ENCODE peak calls at places on chromosomes 12 and 14, in ten cellular contexts. O, A, X, I, W, Q, R, K, Y and E are unnamed samples. For H3K4me1, the result is how much of the 10 kb centered on the place peaks cover.

GRCh38 chr12:91877022-91877421 is 268.6 kb downstream of the BTG1 start:
- DNase-seq in O (peak), A (peak), X (peak), I (no peak), W (no peak), Q (no peak), R (no peak), K (no peak), Y (no peak), E (peak)

GRCh38 chr12:122893208-122894151 is 2.4 kb downstream of the VPS37B start:
- DNase-seq in O (no peak), A (no peak), X (no peak), I (no peak), W (no peak), Q (no peak), R (no peak), K (no peak), Y (no peak), E (no peak)

GRCh38 chr14:103820382-103820781 is 27.0 kb downstream of the PPP1R13B start:
- DNase-seq in O (no peak), A (no peak), X (no peak), I (no peak), W (no peak), Q (no peak), R (no peak), K (no peak), Y (no peak), E (no peak)

GRCh38 chr14:105941226-105942166 is 415.1 kb downstream of the TMEM121 start:
- DNase-seq in O (no peak), A (no peak), X (no peak), I (no peak), W (peak), Q (no peak), R (no peak), K (no peak), Y (peak), E (no peak)

GRCh38 chr14:36105401-36105800 is 71.1 kb downstream of the PTCSC3 start:
- DNase-seq in O (no peak), A (no peak), X (no peak), I (peak), W (no peak), Q (peak), R (no peak), K (no peak), Y (no peak), E (no peak)

GRCh38 chr12:94379479-94380113 is 80.1 kb downstream of the CEP83 start:
- DNase-seq in O (no peak), A (no peak), X (no peak), I (no peak), W (no peak), Q (no peak), R (no peak), K (no peak), Y (no peak), E (no peak)

GRCh38 chr12:93002278-93003054 is 73.4 kb upstream of the EEA1 start:
- DNase-seq in O (no peak), A (no peak), X (no peak), I (no peak), W (no peak), Q (no peak), R (no peak), K (no peak), Y (no peak), E (no peak)

GRCh38 chr12:13099066-13099909 is 4.2 kb downstream of the GSG1 start:
- DNase-seq in O (no peak), A (no peak), X (no peak), I (no peak), W (no peak), Q (no peak), R (no peak), K (no peak), Y (peak), E (no peak)

GRCh38 chr14:57933363-57933762 is 67.5 kb upstream of the SLC35F4 start:
- DNase-seq in O (no peak), A (no peak), X (no peak), I (no peak), W (no peak), Q (no peak), R (no peak), K (no peak), Y (no peak), E (no peak)

GRCh38 chr14:88612981-88613380 is 50.1 kb downstream of the ZC3H14 start:
- DNase-seq in O (no peak), A (no peak), X (no peak), I (no peak), W (no peak), Q (no peak), R (no peak), K (no peak), Y (no peak), E (no peak)

GRCh38 chr14:85701116-85701515 is 171.2 kb downstream of the FLRT2 start:
- DNase-seq in O (no peak), A (no peak), X (no peak), I (no peak), W (no peak), Q (no peak), R (no peak), K (no peak), Y (no peak), E (no peak)

GRCh38 chr12:95418142-95418541 is 55.8 kb upstream of the METAP2 start:
- DNase-seq in O (no peak), A (no peak), X (no peak), I (no peak), W (no peak), Q (no peak), R (no peak), K (no peak), Y (no peak), E (no peak)

GRCh38 chr14:51884086-51884927 is 23.9 kb downstream of the GNG2 start:
- DNase-seq in O (no peak), A (no peak), X (no peak), I (no peak), W (no peak), Q (no peak), R (no peak), K (no peak), Y (no peak), E (no peak)

GRCh38 chr14:100696590-100696989 is 30.1 kb upstream of the DLK1 start:
- DNase-seq in O (no peak), A (no peak), X (no peak), I (no peak), W (no peak), Q (no peak), R (no peak), K (no peak), Y (no peak), E (no peak)

GRCh38 chr12:102959391-102959790 is 1.9 kb downstream of the ASCL1 start:
- DNase-seq in O (no peak), A (no peak), X (no peak), I (no peak), W (no peak), Q (no peak), R (no peak), K (no peak), Y (no peak), E (no peak)

GRCh38 chr12:34400423-34400881 is 378.2 kb downstream of the ALG10 start:
- DNase-seq in O (no peak), A (peak), X (peak), I (no peak), W (peak), Q (no peak), R (no peak), K (no peak), Y (no peak), E (peak)

GRCh38 chr14:105223260-105223659 is 25.1 kb upstream of the BTBD6 start:
- DNase-seq in O (no peak), A (no peak), X (no peak), I (no peak), W (no peak), Q (no peak), R (no peak), K (no peak), Y (no peak), E (no peak)

GRCh38 chr14:105163040-105163742 is 5.4 kb downstream of the JAG2 start:
- DNase-seq in O (no peak), A (no peak), X (no peak), I (no peak), W (no peak), Q (no peak), R (no peak), K (peak), Y (no peak), E (no peak)

GRCh38 chr14:52694761-52695480 is 437 bp downstream of the ERO1A start:
- DNase-seq in O (peak), A (peak), X (no peak), I (peak), W (no peak), Q (no peak), R (no peak), K (no peak), Y (no peak), E (no peak)

GRCh38 chr14:24330973-24331674 is 3.7 kb downstream of the ADCY4 start:
- DNase-seq in O (no peak), A (no peak), X (no peak), I (no peak), W (no peak), Q (no peak), R (no peak), K (peak), Y (no peak), E (no peak)

GRCh38 chr12:46101121-46101869 is 110.9 kb upstream of the SCAF11 start:
- DNase-seq in O (no peak), A (no peak), X (no peak), I (no peak), W (no peak), Q (no peak), R (no peak), K (no peak), Y (no peak), E (no peak)

GRCh38 chr12:97275261-97276197 is 187.1 kb upstream of the RMST start:
- DNase-seq in O (no peak), A (no peak), X (no peak), I (peak), W (no peak), Q (no peak), R (no peak), K (peak), Y (peak), E (peak)

GRCh38 chr12:14256555-14257169 is 108.8 kb upstream of the ATF7IP start:
- DNase-seq in O (no peak), A (peak), X (peak), I (peak), W (peak), Q (peak), R (no peak), K (no peak), Y (no peak), E (peak)

GRCh38 chr14:103630364-103631108 is 1.5 kb downstream of the KLC1 start:
- DNase-seq in O (no peak), A (no peak), X (no peak), I (no peak), W (no peak), Q (no peak), R (no peak), K (no peak), Y (no peak), E (no peak)

GRCh38 chr12:68885381-68885780 is 47.6 kb downstream of the CPM start:
- DNase-seq in O (no peak), A (no peak), X (no peak), I (no peak), W (no peak), Q (no peak), R (no peak), K (no peak), Y (no peak), E (no peak)

GRCh38 chr12:40718878-40719372 is 26.7 kb downstream of the CNTN1 start:
- DNase-seq in O (no peak), A (no peak), X (no peak), I (no peak), W (no peak), Q (no peak), R (no peak), K (no peak), Y (no peak), E (no peak)

GRCh38 chr12:19688489-19688888 is 249.2 kb downstream of the AEBP2 start:
- DNase-seq in O (no peak), A (no peak), X (no peak), I (no peak), W (no peak), Q (no peak), R (no peak), K (no peak), Y (no peak), E (no peak)

GRCh38 chr14:96187216-96188050 is 17.2 kb upstream of the BDKRB2 start:
- DNase-seq in O (no peak), A (no peak), X (no peak), I (no peak), W (no peak), Q (no peak), R (no peak), K (no peak), Y (no peak), E (no peak)

GRCh38 chr14:42994001-42994736 is 1387.5 kb downstream of the LRFN5 start:
- DNase-seq in O (no peak), A (no peak), X (no peak), I (no peak), W (no peak), Q (no peak), R (no peak), K (no peak), Y (no peak), E (no peak)

DNA sequence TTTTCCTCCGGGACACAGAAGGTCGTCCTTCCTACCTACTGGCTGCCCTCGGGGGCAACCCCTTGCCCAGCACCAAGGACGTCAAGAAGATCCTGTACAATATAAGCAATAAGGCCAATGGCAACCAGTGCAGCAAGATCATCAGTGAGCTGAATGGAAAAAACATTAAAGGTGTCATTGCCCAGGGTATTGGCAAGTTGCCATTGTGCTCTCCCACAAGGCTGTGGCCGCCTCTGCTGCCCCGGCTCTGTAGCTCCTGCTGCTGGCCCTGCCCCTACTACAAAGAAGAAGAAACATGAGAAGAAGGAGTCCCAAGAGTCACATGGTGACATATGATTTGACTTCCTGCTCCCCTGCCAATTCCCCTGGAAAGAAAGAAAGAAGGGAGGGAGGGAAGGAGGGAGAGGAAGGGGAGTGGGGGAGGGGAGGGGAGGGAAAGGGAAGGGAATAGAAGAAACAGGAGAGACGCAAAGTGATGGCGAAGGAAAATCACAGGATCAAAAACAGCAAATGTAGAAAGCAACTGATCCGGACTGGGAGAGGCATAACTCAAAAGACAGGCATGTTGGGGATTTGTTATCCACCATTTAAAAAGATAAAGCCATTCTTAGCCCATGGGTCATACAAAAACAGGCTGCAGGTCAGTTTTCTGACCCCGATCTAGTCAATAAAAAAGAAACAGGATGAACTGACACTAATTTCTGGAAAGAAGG is 61.3 kb upstream of the RESF1 start:
- DNase-seq in O (no peak), A (peak), X (peak), I (peak), W (no peak), Q (peak), R (no peak), K (peak), Y (no peak), E (no peak)
- H3K4me1 ChIP-seq in O (under half), A (under half), X (under half), I (under half), W (under half), Q (under half), R (under half), K (under half), Y (under half), E (under half)

GRCh38 chr14:61544448-61545202 is 150.7 kb upstream of the HIF1A start:
- DNase-seq in O (no peak), A (no peak), X (no peak), I (no peak), W (no peak), Q (no peak), R (no peak), K (no peak), Y (no peak), E (no peak)

GRCh38 chr14:61543946-61544345 is 151.4 kb upstream of the HIF1A start:
- DNase-seq in O (no peak), A (no peak), X (no peak), I (no peak), W (no peak), Q (no peak), R (no peak), K (no peak), Y (no peak), E (no peak)

GRCh38 chr14:61549425-61549824 is 145.9 kb upstream of the HIF1A start:
- DNase-seq in O (no peak), A (no peak), X (no peak), I (no peak), W (no peak), Q (no peak), R (no peak), K (no peak), Y (no peak), E (no peak)

GRCh38 chr14:61545716-61546455 is 149.4 kb upstream of the HIF1A start:
- DNase-seq in O (no peak), A (no peak), X (no peak), I (no peak), W (no peak), Q (no peak), R (no peak), K (no peak), Y (no peak), E (no peak)

GRCh38 chr14:61547186-61548121 is 147.9 kb upstream of the HIF1A start:
- DNase-seq in O (no peak), A (no peak), X (no peak), I (no peak), W (no peak), Q (no peak), R (no peak), K (no peak), Y (no peak), E (no peak)
- TF ChIP-seq POLR2AphosphoS5 in O (no peak), A (no peak), X (no peak), I (no peak), W (no peak), Q (no peak), R (no peak), K (no peak), Y (no peak), E (no peak)

DNA sequence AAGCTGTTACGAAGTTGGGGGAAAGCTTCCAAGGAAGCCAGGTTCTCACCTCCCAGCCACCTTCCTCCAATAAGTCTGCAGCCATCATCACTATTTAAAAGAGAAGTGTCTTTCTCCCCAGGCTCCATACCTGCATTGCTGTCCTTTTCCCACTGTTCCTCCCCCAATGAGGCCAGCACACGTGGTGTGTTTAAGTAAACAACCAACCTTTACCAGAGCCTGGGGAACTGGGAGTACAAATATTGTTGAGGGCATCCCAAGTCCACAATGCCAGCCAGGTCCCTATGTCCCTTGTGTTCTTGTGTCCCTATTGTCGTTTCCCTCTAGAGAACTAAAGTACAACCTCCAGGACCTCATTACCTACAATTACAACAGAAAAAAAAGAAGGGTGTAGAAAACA is 49.2 kb upstream of the PNMA1 start:
- DNase-seq in O (no peak), A (peak), X (peak), I (no peak), W (no peak), Q (no peak), R (no peak), K (no peak), Y (no peak), E (no peak)
- H3K4me1 ChIP-seq in O (half or more), A (half or more), X (half or more), I (under half), W (half or more), Q (under half), R (half or more), K (half or more), Y (half or more), E (half or more)

GRCh38 chr12:78441737-78442453 is 422.7 kb upstream of the SYT1 start:
- DNase-seq in O (no peak), A (no peak), X (no peak), I (no peak), W (no peak), Q (no peak), R (no peak), K (no peak), Y (no peak), E (no peak)

GRCh38 chr12:78447373-78447772 is 417.2 kb upstream of the SYT1 start:
- DNase-seq in O (no peak), A (no peak), X (no peak), I (peak), W (no peak), Q (no peak), R (no peak), K (no peak), Y (no peak), E (no peak)

GRCh38 chr12:78446555-78446954 is 418.0 kb upstream of the SYT1 start:
- DNase-seq in O (no peak), A (no peak), X (no peak), I (no peak), W (no peak), Q (no peak), R (no peak), K (no peak), Y (no peak), E (no peak)

GRCh38 chr12:78439666-78440065 is 424.9 kb upstream of the SYT1 start:
- DNase-seq in O (no peak), A (no peak), X (peak), I (no peak), W (no peak), Q (no peak), R (no peak), K (no peak), Y (no peak), E (no peak)

GRCh38 chr12:78442454-78442801 is 422.1 kb upstream of the SYT1 start:
- DNase-seq in O (no peak), A (no peak), X (no peak), I (no peak), W (no peak), Q (no peak), R (no peak), K (no peak), Y (no peak), E (no peak)
- TF ChIP-seq POLR2AphosphoS5 in O (no peak), A (no peak), X (no peak), I (no peak), W (no peak), Q (no peak), R (no peak), K (no peak), Y (no peak), E (no peak)

DNA sequence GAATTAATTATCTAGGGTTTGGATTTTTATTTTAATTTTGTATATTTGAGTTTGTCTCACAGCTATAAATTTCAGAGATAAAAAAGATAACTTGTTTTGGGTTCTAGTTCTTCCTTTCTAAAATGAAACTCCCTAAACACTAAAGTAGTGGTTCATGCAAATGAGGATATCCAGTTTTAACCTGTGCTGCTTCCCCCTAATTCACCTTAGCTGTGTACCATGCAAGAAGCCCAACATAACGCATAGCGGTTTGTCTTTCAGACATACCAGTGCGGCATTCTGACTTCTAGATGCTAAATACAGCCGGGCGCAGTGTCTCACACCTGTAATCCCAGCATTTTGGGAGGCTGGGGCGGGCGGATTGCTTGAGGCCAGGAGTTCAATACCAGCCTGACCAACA is 288.6 kb upstream of the NPAS3 start:
- DNase-seq in O (no peak), A (no peak), X (no peak), I (no peak), W (no peak), Q (no peak), R (no peak), K (no peak), Y (no peak), E (no peak)
- H3K4me1 ChIP-seq in O (under half), A (under half), X (under half), I (under half), W (under half), Q (under half), R (under half), K (under half), Y (under half), E (under half)

GRCh38 chr14:21098134-21098891 is at the start of gene ZNF219:
- DNase-seq in O (no peak), A (peak), X (peak), I (peak), W (peak), Q (no peak), R (no peak), K (peak), Y (no peak), E (peak)
- TF ChIP-seq POLR2AphosphoS5 in O (no peak), A (peak), X (no peak), I (peak), W (peak), Q (no peak), R (no peak), K (peak), Y (peak), E (no peak)